ENCODE peak calls at places on chromosomes 7 and 10, in four cellular contexts. One of them, this sample, is unnamed.

GRCh38 chr7:322111-322671 is 32.2 kb downstream of the FOXL3 start:
- DNase-seq in AG10803: peak
- DNase-seq in small intestine: peak
- DNase-seq in right atrium auricular region: no peak
- DNase-seq in this sample: peak

GRCh38 chr7:143900230-143900766 is 1.7 kb downstream of the TCAF1 start:
- DNase-seq in AG10803: no peak
- DNase-seq in small intestine: peak
- DNase-seq in right atrium auricular region: no peak
- DNase-seq in this sample: no peak

GRCh38 chr10:61286695-61287094 is 166.5 kb downstream of the TMEM26 start:
- DNase-seq in AG10803: no peak
- DNase-seq in small intestine: peak
- DNase-seq in right atrium auricular region: no peak
- DNase-seq in this sample: no peak

GRCh38 chr10:102555781-102556328 is 52.1 kb downstream of the SUFU start:
- DNase-seq in AG10803: peak
- DNase-seq in small intestine: no peak
- DNase-seq in right atrium auricular region: no peak
- DNase-seq in this sample: peak

GRCh38 chr7:116426428-116427156 is 72.9 kb upstream of the CAV2 start:
- DNase-seq in AG10803: peak
- DNase-seq in small intestine: peak
- DNase-seq in right atrium auricular region: no peak
- DNase-seq in this sample: peak

GRCh38 chr7:1412322-1413261 is 46.7 kb downstream of the MICALL2 start:
- DNase-seq in AG10803: peak
- DNase-seq in small intestine: peak
- DNase-seq in right atrium auricular region: no peak
- DNase-seq in this sample: peak

GRCh38 chr7:15471387-15471786 is 90.4 kb downstream of the AGMO start:
- DNase-seq in AG10803: no peak
- DNase-seq in small intestine: no peak
- DNase-seq in right atrium auricular region: no peak
- DNase-seq in this sample: no peak

GRCh38 chr7:2109936-2110585 is 122.7 kb downstream of the MAD1L1 start:
- DNase-seq in AG10803: peak
- DNase-seq in small intestine: peak
- DNase-seq in right atrium auricular region: no peak
- DNase-seq in this sample: peak

GRCh38 chr10:132187421-132188138 is 832 bp downstream of the DPYSL4 start:
- DNase-seq in AG10803: no peak
- DNase-seq in small intestine: no peak
- DNase-seq in right atrium auricular region: no peak
- DNase-seq in this sample: peak

GRCh38 chr10:43417950-43418768 is 9.2 kb upstream of the HNRNPF start:
- DNase-seq in AG10803: no peak
- DNase-seq in small intestine: no peak
- DNase-seq in right atrium auricular region: no peak
- DNase-seq in this sample: no peak

GRCh38 chr10:77588886-77589285 is 48.7 kb downstream of the KCNMA1 start:
- DNase-seq in AG10803: no peak
- DNase-seq in small intestine: no peak
- DNase-seq in right atrium auricular region: no peak
- DNase-seq in this sample: no peak

GRCh38 chr10:31723074-31723750 is 205.4 kb downstream of the ARHGAP12 start:
- DNase-seq in AG10803: no peak
- DNase-seq in small intestine: no peak
- DNase-seq in right atrium auricular region: no peak
- DNase-seq in this sample: peak

GRCh38 chr7:142131439-142131838 is 19.9 kb downstream of the MGAM2 start:
- DNase-seq in AG10803: no peak
- DNase-seq in small intestine: no peak
- DNase-seq in right atrium auricular region: no peak
- DNase-seq in this sample: no peak

GRCh38 chr7:94562525-94562924 is 52.9 kb downstream of the CASD1 start:
- DNase-seq in AG10803: peak
- DNase-seq in small intestine: no peak
- DNase-seq in right atrium auricular region: no peak
- DNase-seq in this sample: no peak

GRCh38 chr7:1950623-1951523 is 280.8 kb downstream of the ELFN1 start:
- DNase-seq in AG10803: peak
- DNase-seq in small intestine: peak
- DNase-seq in right atrium auricular region: no peak
- DNase-seq in this sample: peak

GRCh38 chr7:39746162-39746782 is 122.9 kb downstream of the RALA start:
- DNase-seq in AG10803: peak
- DNase-seq in small intestine: peak
- DNase-seq in right atrium auricular region: peak
- DNase-seq in this sample: peak

This sample was measured in EH.